ENCODE peak calls at places on chromosome 6, in ten cellular contexts. V is neuronal stem cell, G is mesenchymal stem cell, H is PC-3, F is SK-N-SH, A is IMR-90, X is mammary epithelial cell, Y is endothelial cell of umbilical vein, O is fibroblast of lung, Q is GM23338. E is an unnamed sample.

GRCh38 chr6:111565316-111566221 is 40.1 kb downstream of the TRAF3IP2 start:
- DNase-seq in H (peak; percentile 15), Q (peak; percentile 74), V (no peak), G (no peak), F (no peak), A (no peak), X (no peak), O (no peak), Y (no peak), E (no peak)

GRCh38 chr6:21935561-21936028 is 342.0 kb downstream of the SOX4 start:
- DNase-seq in X (peak; percentile 51), V (no peak), G (peak; percentile 50), Q (peak; percentile 87), Y (no peak), H (peak; percentile 69), O (peak; percentile 60), A (peak; percentile 69), F (no peak), E (no peak)

GRCh38 chr6:115982453-115982852 is 78.2 kb downstream of the FRK start:
- DNase-seq in A (no peak), F (no peak), X (peak; percentile 2), O (no peak), Q (no peak), V (no peak), G (no peak), Y (no peak), H (peak; percentile 45), E (no peak)

GRCh38 chr6:70210462-70210861 is 92.4 kb downstream of the COL9A1 start:
- DNase-seq in F (peak; percentile 17), X (no peak), O (peak; percentile 4), A (no peak), V (no peak), Q (peak; percentile 22), Y (no peak), G (peak; percentile 10), H (peak; percentile 24), E (no peak)

GRCh38 chr6:38346291-38347079 is 293.2 kb downstream of the BTBD9 start:
- DNase-seq in Q (peak; percentile 47), X (peak; percentile 26), F (no peak), O (peak; percentile 65), A (peak; percentile 90), Y (peak; percentile 43), G (peak; percentile 86), H (peak; percentile 16), V (no peak), E (no peak)

GRCh38 chr6:41734666-41735426 is 562 bp downstream of the TFEB start:
- DNase-seq in Q (peak; percentile 53), G (peak; percentile 87), X (peak; percentile 68), V (peak; percentile 39), F (peak; percentile 87), H (peak; percentile 45), A (peak; percentile 71), O (peak; percentile 71), Y (peak; percentile 72), E (no peak)

GRCh38 chr6:154868143-154868594 is 126.9 kb upstream of the TIAM2 start:
- DNase-seq in A (peak; percentile 76), O (peak; percentile 74), X (peak; percentile 40), Q (peak; percentile 85), Y (peak; percentile 57), F (peak; percentile 46), G (peak; percentile 69), H (peak; percentile 66), V (peak; percentile 54), E (no peak)

GRCh38 chr6:111552241-111552744 is 53.4 kb downstream of the TRAF3IP2 start:
- DNase-seq in V (peak; percentile 78), F (peak; percentile 55), G (peak; percentile 95), Y (peak; percentile 89), X (peak; percentile 80), O (peak; percentile 96), H (peak; percentile 25), A (peak; percentile 98), Q (peak; percentile 80), E (no peak)

GRCh38 chr6:139019722-139020121 is 8.8 kb upstream of the ABRACL start:
- DNase-seq in V (no peak), G (no peak), A (no peak), O (no peak), F (no peak), Y (no peak), X (no peak), H (no peak), Q (no peak), E (no peak)

GRCh38 chr6:154471609-154472362 is 38.7 kb downstream of the CNKSR3 start:
- DNase-seq in V (no peak), X (peak; percentile 35), G (no peak), F (no peak), Y (no peak), Q (no peak), O (no peak), H (no peak), A (no peak), E (no peak)

GRCh38 chr6:16383607-16384206 is 145.3 kb downstream of the GMPR start:
- DNase-seq in Y (no peak), X (no peak), F (no peak), O (no peak), A (no peak), H (no peak), Q (no peak), G (no peak), V (no peak), E (no peak)

GRCh38 chr6:16374796-16375195 is 136.4 kb downstream of the GMPR start:
- DNase-seq in V (peak; percentile 39), X (no peak), Y (no peak), H (no peak), Q (no peak), A (no peak), G (no peak), O (no peak), F (no peak), E (no peak)

GRCh38 chr6:16377470-16377869 is 139.1 kb downstream of the GMPR start:
- DNase-seq in F (no peak), Y (no peak), O (no peak), G (no peak), H (no peak), A (no peak), V (no peak), Q (no peak), X (no peak), E (no peak)

GRCh38 chr6:16375828-16376227 is 137.4 kb downstream of the GMPR start:
- DNase-seq in Q (no peak), X (no peak), G (no peak), Y (peak; percentile 28), A (no peak), F (no peak), V (no peak), H (no peak), O (no peak), E (no peak)

DNA sequence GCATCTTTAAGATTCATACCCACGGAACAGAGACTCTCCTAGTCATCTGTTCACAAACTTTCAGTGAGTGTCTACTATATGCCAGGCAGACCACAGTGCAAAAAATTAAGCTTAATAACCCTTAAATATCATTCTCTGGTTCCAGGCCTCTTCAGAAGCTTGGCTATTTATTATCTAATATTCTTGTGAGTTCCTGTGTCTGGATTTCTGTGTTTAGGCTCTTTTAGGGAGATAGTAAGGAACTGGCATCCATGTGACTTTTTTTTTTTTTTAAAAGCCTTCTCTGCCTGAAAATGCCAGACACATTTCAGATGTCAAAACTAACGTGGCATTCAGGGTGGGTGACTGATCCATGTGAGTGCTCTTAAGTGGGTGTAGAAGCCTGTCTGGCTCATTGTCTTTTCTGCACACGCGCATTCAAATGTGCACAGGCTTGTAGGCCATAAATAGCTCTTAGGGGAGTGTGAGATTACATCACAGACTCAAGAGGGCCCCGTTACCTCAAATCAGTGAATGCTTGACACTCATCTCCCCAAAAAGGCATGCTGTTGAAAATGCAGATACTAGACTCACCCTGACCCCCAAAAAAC is 141.9 kb downstream of the GMPR start:
- DNase-seq in Q (no peak), F (peak; percentile 32), X (no peak), H (no peak), V (no peak), A (no peak), Y (no peak), O (no peak), G (no peak), E (no peak)
- H3K27ac ChIP-seq in Q (no peak overlapping the region), F (no peak overlapping the region), X (no peak overlapping the region), H (no peak overlapping the region), V (no peak overlapping the region), A (no peak overlapping the region), Y (no peak overlapping the region), O (no peak overlapping the region), G (no peak overlapping the region), E (no peak overlapping the region)

GRCh38 chr6:24900917-24901697 is 34.7 kb downstream of the RIPOR2 start:
- DNase-seq in O (no peak), Q (no peak), F (no peak), X (no peak), Y (no peak), V (no peak), A (no peak), H (no peak), G (no peak), E (no peak)
- H2AFZ ChIP-seq in O (no peak overlapping the region), Q (no peak overlapping the region), F (no peak overlapping the region), X (no peak overlapping the region), Y (no peak overlapping the region), V (no peak overlapping the region), A (no peak overlapping the region), H (no peak overlapping the region), G (no peak overlapping the region), E (no peak overlapping the region)

GRCh38 chr6:144341831-144342527 is 56.8 kb downstream of the UTRN start:
- DNase-seq in V (no peak), Q (no peak), G (no peak), O (peak; percentile 36), A (no peak), Y (no peak), H (no peak), X (no peak), F (no peak), E (no peak)

GRCh38 chr6:144339859-144340452 is 54.8 kb downstream of the UTRN start:
- DNase-seq in G (no peak), X (no peak), Y (no peak), F (no peak), O (no peak), A (no peak), V (no peak), H (no peak), Q (no peak), E (no peak)

GRCh38 chr6:144338474-144338873 is 53.3 kb downstream of the UTRN start:
- DNase-seq in G (no peak), Y (no peak), X (no peak), V (no peak), Q (peak; percentile 47), H (no peak), O (no peak), A (no peak), F (no peak), E (no peak)

GRCh38 chr6:144338951-144339681 is 54.0 kb downstream of the UTRN start:
- DNase-seq in O (no peak), Q (no peak), G (no peak), H (no peak), A (no peak), X (no peak), V (no peak), F (no peak), Y (no peak), E (no peak)

GRCh38 chr6:144340541-144341371 is 55.6 kb downstream of the UTRN start:
- DNase-seq in O (peak; percentile 36), A (no peak), Q (no peak), F (no peak), G (no peak), X (peak; percentile 70), V (no peak), Y (peak; percentile 65), H (peak; percentile 53), E (no peak)
- H3K27ac ChIP-seq in O (no peak overlapping the region), A (no peak overlapping the region), Q (no peak overlapping the region), F (peak overlapping the region; percentile 32), G (no peak overlapping the region), X (peak overlapping the region; percentile 24), V (no peak overlapping the region), Y (no peak overlapping the region), H (peak overlapping the region; percentile 59), E (peak overlapping the region; percentile 68)

GRCh38 chr6:161198176-161198575 is 75.7 kb downstream of the AGPAT4 start:
- DNase-seq in Y (no peak), X (peak; percentile 4), F (no peak), V (no peak), Q (no peak), H (peak; percentile 54), O (peak; percentile 69), A (no peak), G (no peak), E (no peak)
- H2AFZ ChIP-seq in Y (no peak overlapping the region), X (no peak overlapping the region), F (no peak overlapping the region), V (no peak overlapping the region), Q (no peak overlapping the region), H (no peak overlapping the region), O (no peak overlapping the region), A (no peak overlapping the region), G (no peak overlapping the region), E (no peak overlapping the region)

E was measured in keratinocyte.